ENCODE peak calls at places on chromosome 12, in seven cellular contexts. One of them, this sample, is unnamed.

GRCh38 chr12:130396667-130397066 is 59.0 kb downstream of the PIWIL1 start:
- DNase-seq in HCT116: no peak
- DNase-seq in PC-9: no peak
- DNase-seq in neural progenitor cell: no peak
- DNase-seq in AG04450: no peak
- DNase-seq in GM12878: no peak
- DNase-seq in gastrocnemius medialis: no peak
- DNase-seq in this sample: no peak

GRCh38 chr12:49702676-49703228 is 4.5 kb downstream of the FMNL3 start:
- DNase-seq in HCT116: no peak
- DNase-seq in PC-9: no peak
- DNase-seq in neural progenitor cell: no peak
- DNase-seq in AG04450: no peak
- DNase-seq in GM12878: no peak
- DNase-seq in gastrocnemius medialis: no peak
- DNase-seq in this sample: no peak

GRCh38 chr12:21607701-21608100 is 3.1 kb upstream of the GYS2 start:
- DNase-seq in HCT116: peak; percentile 12
- DNase-seq in PC-9: no peak
- DNase-seq in neural progenitor cell: peak; percentile 10
- DNase-seq in AG04450: no peak
- DNase-seq in GM12878: no peak
- DNase-seq in gastrocnemius medialis: no peak
- DNase-seq in this sample: peak; percentile 33

GRCh38 chr12:131674373-131674772 is 36.5 kb upstream of the SFSWAP start:
- DNase-seq in HCT116: no peak
- DNase-seq in PC-9: no peak
- DNase-seq in neural progenitor cell: no peak
- DNase-seq in AG04450: no peak
- DNase-seq in GM12878: no peak
- DNase-seq in gastrocnemius medialis: no peak
- DNase-seq in this sample: no peak

GRCh38 chr12:6224550-6224949 is 24.4 kb downstream of the CD9 start:
- DNase-seq in HCT116: no peak
- DNase-seq in PC-9: peak; percentile 42
- DNase-seq in neural progenitor cell: no peak
- DNase-seq in AG04450: no peak
- DNase-seq in GM12878: no peak
- DNase-seq in gastrocnemius medialis: peak; percentile 48
- DNase-seq in this sample: peak; percentile 87

GRCh38 chr12:106183735-106184134 is 45.0 kb upstream of the NUAK1 start:
- DNase-seq in HCT116: no peak
- DNase-seq in PC-9: no peak
- DNase-seq in neural progenitor cell: no peak
- DNase-seq in AG04450: no peak
- DNase-seq in GM12878: no peak
- DNase-seq in gastrocnemius medialis: no peak
- DNase-seq in this sample: no peak

GRCh38 chr12:129844662-129845061 is 59.2 kb downstream of the TMEM132D start:
- DNase-seq in HCT116: no peak
- DNase-seq in PC-9: no peak
- DNase-seq in neural progenitor cell: no peak
- DNase-seq in AG04450: no peak
- DNase-seq in GM12878: no peak
- DNase-seq in gastrocnemius medialis: no peak
- DNase-seq in this sample: no peak

GRCh38 chr12:60123443-60124000 is 527.7 kb downstream of the SLC16A7 start:
- DNase-seq in HCT116: no peak
- DNase-seq in PC-9: no peak
- DNase-seq in neural progenitor cell: no peak
- DNase-seq in AG04450: no peak
- DNase-seq in GM12878: no peak
- DNase-seq in gastrocnemius medialis: no peak
- DNase-seq in this sample: peak; percentile 27

GRCh38 chr12:48037267-48037915 is 33.1 kb upstream of the COL2A1 start:
- DNase-seq in HCT116: no peak
- DNase-seq in PC-9: no peak
- DNase-seq in neural progenitor cell: peak; percentile 95
- DNase-seq in AG04450: peak; percentile 18
- DNase-seq in GM12878: no peak
- DNase-seq in gastrocnemius medialis: no peak
- DNase-seq in this sample: no peak

GRCh38 chr12:56315626-56316473 is at the start of gene CNPY2:
- DNase-seq in HCT116: peak; percentile 99
- DNase-seq in PC-9: peak; percentile 95
- DNase-seq in neural progenitor cell: peak; percentile 98
- DNase-seq in AG04450: peak; percentile 88
- DNase-seq in GM12878: peak; percentile 97
- DNase-seq in gastrocnemius medialis: peak; percentile 96
- DNase-seq in this sample: peak; percentile 97

GRCh38 chr12:107458163-107458562 is 227.4 kb upstream of the PWP1 start:
- DNase-seq in HCT116: no peak
- DNase-seq in PC-9: no peak
- DNase-seq in neural progenitor cell: no peak
- DNase-seq in AG04450: no peak
- DNase-seq in GM12878: no peak
- DNase-seq in gastrocnemius medialis: no peak
- DNase-seq in this sample: no peak

GRCh38 chr12:77591959-77592358 is 238.7 kb upstream of the NAV3 start:
- DNase-seq in HCT116: no peak
- DNase-seq in PC-9: no peak
- DNase-seq in neural progenitor cell: peak; percentile 84
- DNase-seq in AG04450: no peak
- DNase-seq in GM12878: no peak
- DNase-seq in gastrocnemius medialis: no peak
- DNase-seq in this sample: no peak

GRCh38 chr12:130715150-130715995 is 726 bp downstream of the RIMBP2 start:
- DNase-seq in HCT116: no peak
- DNase-seq in PC-9: no peak
- DNase-seq in neural progenitor cell: peak; percentile 57
- DNase-seq in AG04450: no peak
- DNase-seq in GM12878: no peak
- DNase-seq in gastrocnemius medialis: no peak
- DNase-seq in this sample: no peak

GRCh38 chr12:106760184-106760531 is 14.3 kb upstream of the RIC8B start:
- DNase-seq in HCT116: no peak
- DNase-seq in PC-9: no peak
- DNase-seq in neural progenitor cell: peak; percentile 73
- DNase-seq in AG04450: no peak
- DNase-seq in GM12878: peak; percentile 65
- DNase-seq in gastrocnemius medialis: no peak
- DNase-seq in this sample: no peak

GRCh38 chr12:6869049-6870021 is 2.0 kb downstream of the TPI1 start:
- DNase-seq in HCT116: peak; percentile 64
- DNase-seq in PC-9: peak; percentile 89
- DNase-seq in neural progenitor cell: peak; percentile 90
- DNase-seq in AG04450: peak; percentile 48
- DNase-seq in GM12878: peak; percentile 27
- DNase-seq in gastrocnemius medialis: peak; percentile 82
- DNase-seq in this sample: peak; percentile 75

DNA sequence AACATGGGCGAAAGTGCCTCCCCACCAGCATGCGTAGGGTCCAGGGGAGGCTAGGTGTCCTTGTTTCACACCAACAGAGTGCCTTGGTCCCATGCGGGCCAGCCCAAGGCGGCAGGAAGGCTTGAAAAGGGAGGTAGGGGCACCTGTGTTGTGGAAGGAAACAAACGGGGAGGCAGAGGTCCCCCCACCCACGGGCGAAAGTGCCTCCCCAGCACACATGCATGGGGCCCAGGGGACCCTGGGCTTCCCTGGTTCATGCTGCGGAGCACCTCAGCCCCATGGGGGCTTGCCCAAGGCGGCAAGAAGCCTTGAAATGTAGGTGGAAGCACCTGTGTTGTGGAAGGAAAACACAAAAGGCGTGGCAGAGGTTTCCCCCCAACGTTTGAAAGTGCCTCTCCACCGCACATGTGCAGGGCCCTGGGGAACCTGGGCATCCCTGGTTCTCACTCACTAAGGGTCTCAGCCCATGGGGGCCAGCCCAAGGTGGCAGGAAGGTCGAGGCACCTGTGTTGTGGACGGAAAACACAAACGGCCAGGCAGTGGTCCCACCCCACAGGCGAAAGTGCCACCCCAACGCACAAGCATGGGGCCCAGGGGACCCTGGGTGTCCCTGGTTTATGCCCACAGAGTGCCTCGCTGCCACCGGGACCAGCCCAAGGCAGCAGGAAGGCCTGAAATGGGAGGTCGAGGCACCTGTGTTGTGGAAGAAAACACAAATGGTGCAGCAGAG is 374.7 kb downstream of the ALG10 start:
- DNase-seq in HCT116: no peak
- DNase-seq in PC-9: peak; percentile 1
- DNase-seq in neural progenitor cell: no peak
- DNase-seq in AG04450: no peak
- DNase-seq in GM12878: no peak
- DNase-seq in gastrocnemius medialis: peak; percentile 1
- DNase-seq in this sample: no peak
- H3K9me3 ChIP-seq in HCT116: no peaks in the 10 kb centered on the region
- H3K9me3 ChIP-seq in PC-9: no peaks in the 10 kb centered on the region
- H3K9me3 ChIP-seq in neural progenitor cell: no peaks in the 10 kb centered on the region
- H3K9me3 ChIP-seq in AG04450: peaks cover 100% of the 10 kb centered on the region
- H3K9me3 ChIP-seq in GM12878: peaks cover 2% of the 10 kb centered on the region
- H3K9me3 ChIP-seq in gastrocnemius medialis: no peaks in the 10 kb centered on the region
- H3K9me3 ChIP-seq in this sample: no peaks in the 10 kb centered on the region

GRCh38 chr12:14442221-14442881 is 76.9 kb downstream of the ATF7IP start:
- DNase-seq in HCT116: no peak
- DNase-seq in PC-9: no peak
- DNase-seq in neural progenitor cell: no peak
- DNase-seq in AG04450: no peak
- DNase-seq in GM12878: no peak
- DNase-seq in gastrocnemius medialis: no peak
- DNase-seq in this sample: peak; percentile 8
- H3K27ac ChIP-seq in HCT116: no peak overlapping the region
- H3K27ac ChIP-seq in PC-9: no peak overlapping the region
- H3K27ac ChIP-seq in neural progenitor cell: no peak overlapping the region
- H3K27ac ChIP-seq in AG04450: no peak overlapping the region
- H3K27ac ChIP-seq in GM12878: no peak overlapping the region
- H3K27ac ChIP-seq in gastrocnemius medialis: peak overlapping the region; percentile 79
- H3K27ac ChIP-seq in this sample: no peak overlapping the region

GRCh38 chr12:76176935-76177334 is 92.5 kb upstream of the NAP1L1 start:
- DNase-seq in HCT116: no peak
- DNase-seq in PC-9: no peak
- DNase-seq in neural progenitor cell: no peak
- DNase-seq in AG04450: no peak
- DNase-seq in GM12878: no peak
- DNase-seq in gastrocnemius medialis: no peak
- DNase-seq in this sample: peak; percentile 17
- H3K9me3 ChIP-seq in HCT116: no peaks in the 10 kb centered on the region
- H3K9me3 ChIP-seq in PC-9: peaks cover 6% of the 10 kb centered on the region
- H3K9me3 ChIP-seq in neural progenitor cell: no peaks in the 10 kb centered on the region
- H3K9me3 ChIP-seq in AG04450: no peaks in the 10 kb centered on the region
- H3K9me3 ChIP-seq in GM12878: no peaks in the 10 kb centered on the region
- H3K9me3 ChIP-seq in gastrocnemius medialis: no peaks in the 10 kb centered on the region
- H3K9me3 ChIP-seq in this sample: no peaks in the 10 kb centered on the region

GRCh38 chr12:124738636-124739467 is 124.8 kb downstream of the SCARB1 start:
- DNase-seq in HCT116: no peak
- DNase-seq in PC-9: no peak
- DNase-seq in neural progenitor cell: peak; percentile 76
- DNase-seq in AG04450: peak; percentile 49
- DNase-seq in GM12878: no peak
- DNase-seq in gastrocnemius medialis: no peak
- DNase-seq in this sample: no peak
- H3K27ac ChIP-seq in HCT116: peak overlapping the region; percentile 35
- H3K27ac ChIP-seq in PC-9: no peak overlapping the region
- H3K27ac ChIP-seq in neural progenitor cell: no peak overlapping the region
- H3K27ac ChIP-seq in AG04450: peak overlapping the region; percentile 39
- H3K27ac ChIP-seq in GM12878: no peak overlapping the region
- H3K27ac ChIP-seq in gastrocnemius medialis: no peak overlapping the region
- H3K27ac ChIP-seq in this sample: no peak overlapping the region

DNA sequence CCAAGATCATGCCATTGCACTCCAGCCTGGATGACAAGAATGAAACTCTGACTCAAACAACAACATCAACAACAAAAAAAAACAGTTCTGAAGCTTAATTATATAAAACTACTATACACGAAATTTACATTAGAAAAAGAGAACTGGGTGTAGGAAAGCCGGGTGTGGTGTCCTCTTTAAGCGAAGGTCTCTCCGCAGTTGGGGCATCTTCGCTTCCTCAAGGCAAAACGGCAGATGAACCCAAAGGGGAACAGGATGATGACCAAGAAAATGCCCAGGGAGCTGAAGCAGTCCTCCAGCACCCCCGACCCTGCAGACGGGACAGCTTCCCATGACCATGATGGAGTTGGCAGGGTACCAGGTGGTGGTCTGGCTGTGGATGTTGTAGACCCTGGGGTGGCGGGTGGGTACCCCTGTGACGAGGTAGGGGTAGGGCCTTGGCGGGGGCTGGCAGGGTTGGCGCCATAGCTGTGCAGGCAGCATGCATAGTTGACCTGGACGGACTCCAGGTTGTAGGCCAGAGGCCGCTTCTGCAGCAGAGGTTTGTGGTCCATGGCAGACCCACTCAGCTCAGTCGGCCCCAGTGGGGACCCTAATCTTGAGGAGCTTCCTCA is 18.2 kb upstream of the BCAT1 start:
- DNase-seq in HCT116: no peak
- DNase-seq in PC-9: no peak
- DNase-seq in neural progenitor cell: no peak
- DNase-seq in AG04450: no peak
- DNase-seq in GM12878: no peak
- DNase-seq in gastrocnemius medialis: no peak
- DNase-seq in this sample: no peak
- H3K9me3 ChIP-seq in HCT116: no peaks in the 10 kb centered on the region
- H3K9me3 ChIP-seq in PC-9: no peaks in the 10 kb centered on the region
- H3K9me3 ChIP-seq in neural progenitor cell: no peaks in the 10 kb centered on the region
- H3K9me3 ChIP-seq in AG04450: peaks cover 2% of the 10 kb centered on the region
- H3K9me3 ChIP-seq in GM12878: no peaks in the 10 kb centered on the region
- H3K9me3 ChIP-seq in gastrocnemius medialis: no peaks in the 10 kb centered on the region
- H3K9me3 ChIP-seq in this sample: peaks cover 4% of the 10 kb centered on the region

GRCh38 chr12:69324797-69325466 is 23.2 kb upstream of the LYZ start:
- DNase-seq in HCT116: no peak
- DNase-seq in PC-9: no peak
- DNase-seq in neural progenitor cell: no peak
- DNase-seq in AG04450: no peak
- DNase-seq in GM12878: peak; percentile 26
- DNase-seq in gastrocnemius medialis: no peak
- DNase-seq in this sample: no peak

GRCh38 chr12:69318225-69318624 is 30.0 kb upstream of the LYZ start:
- DNase-seq in HCT116: no peak
- DNase-seq in PC-9: no peak
- DNase-seq in neural progenitor cell: no peak
- DNase-seq in AG04450: no peak
- DNase-seq in GM12878: no peak
- DNase-seq in gastrocnemius medialis: no peak
- DNase-seq in this sample: no peak

GRCh38 chr12:69321356-69321755 is 26.8 kb upstream of the LYZ start:
- DNase-seq in HCT116: no peak
- DNase-seq in PC-9: no peak
- DNase-seq in neural progenitor cell: no peak
- DNase-seq in AG04450: no peak
- DNase-seq in GM12878: no peak
- DNase-seq in gastrocnemius medialis: no peak
- DNase-seq in this sample: no peak
- H3K27ac ChIP-seq in HCT116: no peak overlapping the region
- H3K27ac ChIP-seq in PC-9: no peak overlapping the region
- H3K27ac ChIP-seq in neural progenitor cell: no peak overlapping the region
- H3K27ac ChIP-seq in AG04450: no peak overlapping the region
- H3K27ac ChIP-seq in GM12878: no peak overlapping the region
- H3K27ac ChIP-seq in gastrocnemius medialis: no peak overlapping the region
- H3K27ac ChIP-seq in this sample: no peak overlapping the region

GRCh38 chr12:133174901-133175300 is 6.4 kb upstream of the ZNF268 start:
- DNase-seq in HCT116: no peak
- DNase-seq in PC-9: no peak
- DNase-seq in neural progenitor cell: no peak
- DNase-seq in AG04450: no peak
- DNase-seq in GM12878: no peak
- DNase-seq in gastrocnemius medialis: no peak
- DNase-seq in this sample: no peak
- H3K9me3 ChIP-seq in HCT116: no peaks in the 10 kb centered on the region
- H3K9me3 ChIP-seq in PC-9: peaks cover 28% of the 10 kb centered on the region
- H3K9me3 ChIP-seq in neural progenitor cell: peaks cover 33% of the 10 kb centered on the region
- H3K9me3 ChIP-seq in AG04450: peaks cover 34% of the 10 kb centered on the region
- H3K9me3 ChIP-seq in GM12878: peaks cover 10% of the 10 kb centered on the region
- H3K9me3 ChIP-seq in gastrocnemius medialis: no peaks in the 10 kb centered on the region
- H3K9me3 ChIP-seq in this sample: peaks cover 3% of the 10 kb centered on the region